ENCODE peak calls at places on chromosomes 3 and 15, in nine cellular contexts. O is A549; H is psoas muscle; Z is lower lobe of right lung; X is cardiac muscle cell; D is CD4-positive, alpha-beta memory T cell; N is breast epithelium; B is astrocyte; C is hepatocyte. M is an unnamed sample.
A peak's percentile ranks its signal among the peaks of the same experiment; 100 is the strongest.

GRCh38 chr3:153614563-153614962 is 452.5 kb downstream of the RAP2B start:
- DNase-seq in O (peak; percentile 37), H (no peak), Z (no peak), X (peak; percentile 76), D (no peak), N (no peak), B (peak; percentile 70), C (no peak), M (no peak)

GRCh38 chr15:25248583-25249235 is 190.1 kb downstream of the UBE3A start:
- DNase-seq in O (no peak), H (peak; percentile 4), Z (peak; percentile 30), X (no peak), D (no peak), N (peak; percentile 11), B (no peak), C (no peak), M (no peak)

GRCh38 chr3:146044046-146044445 is 116.9 kb downstream of the PLOD2 start:
- DNase-seq in O (no peak), H (no peak), Z (no peak), X (no peak), D (no peak), N (no peak), B (peak; percentile 46), C (no peak), M (no peak)

GRCh38 chr3:96900600-96900999 is 86.2 kb downstream of the EPHA6 start:
- DNase-seq in O (no peak), H (no peak), Z (no peak), X (no peak), D (no peak), N (no peak), B (no peak), C (no peak), M (no peak)

GRCh38 chr3:128226794-128227399 is 73.6 kb downstream of the EEFSEC start:
- DNase-seq in O (peak; percentile 29), H (peak; percentile 28), Z (no peak), X (peak; percentile 58), D (peak; percentile 25), N (no peak), B (no peak), C (peak; percentile 28), M (no peak)

GRCh38 chr15:39599871-39600270 is 19.0 kb downstream of the THBS1 start:
- DNase-seq in O (no peak), H (no peak), Z (no peak), X (peak; percentile 3), D (no peak), N (no peak), B (no peak), C (no peak), M (no peak)

GRCh38 chr3:118354556-118354955 is 680.1 kb downstream of the IGSF11 start:
- DNase-seq in O (no peak), H (no peak), Z (no peak), X (no peak), D (no peak), N (no peak), B (no peak), C (no peak), M (no peak)

GRCh38 chr3:177473184-177473583 is 275.9 kb upstream of the TBL1XR1 start:
- DNase-seq in O (no peak), H (no peak), Z (no peak), X (no peak), D (no peak), N (no peak), B (peak; percentile 57), C (no peak), M (no peak)

GRCh38 chr3:45226206-45226915 is at the start of gene TMEM158:
- DNase-seq in O (peak; percentile 45), H (peak; percentile 87), Z (peak; percentile 87), X (peak; percentile 79), D (peak; percentile 48), N (peak; percentile 71), B (peak; percentile 58), C (peak; percentile 90), M (peak; percentile 78)

GRCh38 chr15:63599401-63600000 is 2.3 kb downstream of the FBXL22 start:
- DNase-seq in O (peak; percentile 72), H (peak; percentile 66), Z (peak; percentile 82), X (peak; percentile 59), D (peak; percentile 27), N (peak; percentile 73), B (no peak), C (peak; percentile 46), M (peak; percentile 72)

GRCh38 chr15:94703591-94703990 is 472.2 kb downstream of the MCTP2 start:
- DNase-seq in O (no peak), H (no peak), Z (no peak), X (no peak), D (no peak), N (no peak), B (no peak), C (no peak), M (no peak)

GRCh38 chr3:167380004-167380689 is at the start of gene ZBBX:
- DNase-seq in O (peak; percentile 72), H (peak; percentile 71), Z (peak; percentile 83), X (peak; percentile 83), D (peak; percentile 82), N (peak; percentile 72), B (peak; percentile 53), C (peak; percentile 93), M (peak; percentile 78)

GRCh38 chr3:55725681-55726500 is 238.8 kb upstream of the WNT5A start:
- DNase-seq in O (no peak), H (no peak), Z (no peak), X (no peak), D (no peak), N (no peak), B (no peak), C (no peak), M (no peak)

GRCh38 chr3:63344676-63345075 is 66.6 kb downstream of the SYNPR start:
- DNase-seq in O (no peak), H (no peak), Z (no peak), X (no peak), D (no peak), N (no peak), B (no peak), C (no peak), M (no peak)

GRCh38 chr3:57048052-57048671 is 12.3 kb upstream of the SPATA12 start:
- DNase-seq in O (no peak), H (peak; percentile 61), Z (no peak), X (peak; percentile 51), D (no peak), N (no peak), B (peak; percentile 73), C (no peak), M (no peak)

GRCh38 chr15:92503889-92504288 is 110.2 kb downstream of the ST8SIA2 start:
- DNase-seq in O (no peak), H (no peak), Z (no peak), X (no peak), D (no peak), N (no peak), B (no peak), C (no peak), M (no peak)

GRCh38 chr3:170470063-170471006 is 51.7 kb downstream of the CLDN11 start:
- DNase-seq in O (peak; percentile 21), H (no peak), Z (no peak), X (no peak), D (no peak), N (no peak), B (peak; percentile 67), C (no peak), M (peak; percentile 21)

GRCh38 chr15:88401269-88401971 is 65.8 kb downstream of the MRPL46 start:
- DNase-seq in O (no peak), H (no peak), Z (no peak), X (no peak), D (no peak), N (no peak), B (no peak), C (no peak), M (no peak)

GRCh38 chr3:103169289-103169688 is 734.5 kb downstream of the ZPLD1 start:
- DNase-seq in O (no peak), H (no peak), Z (no peak), X (no peak), D (no peak), N (no peak), B (peak; percentile 18), C (no peak), M (no peak)

GRCh38 chr15:78732634-78733033 is 78.6 kb downstream of the ADAMTS7 start:
- DNase-seq in O (no peak), H (no peak), Z (no peak), X (no peak), D (no peak), N (no peak), B (no peak), C (no peak), M (no peak)

GRCh38 chr3:126345641-126346460 is 11.4 kb downstream of the KLF15 start:
- DNase-seq in O (no peak), H (no peak), Z (peak; percentile 37), X (no peak), D (no peak), N (no peak), B (no peak), C (no peak), M (no peak)

GRCh38 chr3:10983219-10983916 is 9.2 kb upstream of the SLC6A1 start:
- DNase-seq in O (peak; percentile 37), H (no peak), Z (no peak), X (peak; percentile 33), D (no peak), N (peak; percentile 17), B (peak; percentile 3), C (peak; percentile 66), M (peak; percentile 46)

GRCh38 chr3:58560771-58561311 is 16.4 kb downstream of the FAM107A start:
- DNase-seq in O (peak; percentile 67), H (no peak), Z (no peak), X (peak; percentile 96), D (no peak), N (no peak), B (peak; percentile 96), C (peak; percentile 58), M (no peak)
- H3K4me1 ChIP-seq in O (peaks cover 32% of the 10 kb centered on the region), H (no peaks in the 10 kb centered on the region), Z (no peaks in the 10 kb centered on the region), X (no peaks in the 10 kb centered on the region), D (no peaks in the 10 kb centered on the region), N (no peaks in the 10 kb centered on the region), B (peaks cover 23% of the 10 kb centered on the region), C (peaks cover 25% of the 10 kb centered on the region), M (no peaks in the 10 kb centered on the region)

DNA sequence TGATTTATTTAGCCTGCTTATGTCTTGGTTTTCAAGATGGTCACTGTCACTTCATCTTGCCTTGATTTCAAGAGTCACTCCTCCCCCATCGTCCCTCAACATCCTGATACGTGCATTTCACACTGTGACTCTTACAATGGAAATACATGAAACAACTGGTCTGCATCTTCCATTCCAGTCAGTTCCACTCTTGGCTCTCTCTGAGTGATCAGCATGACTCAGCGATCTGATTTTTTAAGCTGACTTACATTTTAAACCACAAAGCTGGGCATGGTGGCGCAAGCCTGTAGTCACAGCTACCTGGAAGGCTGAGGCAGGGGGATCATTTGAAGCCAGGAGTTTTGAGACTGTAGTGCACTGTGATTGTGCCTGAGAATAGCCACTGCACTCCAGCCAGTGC is 271.2 kb upstream of the ROPN1 start:
- DNase-seq in O (peak; percentile 78), H (no peak), Z (no peak), X (peak; percentile 92), D (no peak), N (no peak), B (peak; percentile 95), C (peak; percentile 20), M (no peak)
- H3K4me1 ChIP-seq in O (peaks cover 45% of the 10 kb centered on the region), H (peaks cover 25% of the 10 kb centered on the region), Z (peaks cover 30% of the 10 kb centered on the region), X (peaks cover 4% of the 10 kb centered on the region), D (no peaks in the 10 kb centered on the region), N (peaks cover 7% of the 10 kb centered on the region), B (peaks cover 39% of the 10 kb centered on the region), C (no peaks in the 10 kb centered on the region), M (no peaks in the 10 kb centered on the region)

GRCh38 chr3:195208631-195209030 is 62.3 kb downstream of the XXYLT1 start:
- DNase-seq in O (no peak), H (no peak), Z (no peak), X (no peak), D (no peak), N (no peak), B (no peak), C (no peak), M (no peak)
- H3K4me1 ChIP-seq in O (peaks cover 13% of the 10 kb centered on the region), H (peaks cover 37% of the 10 kb centered on the region), Z (peaks cover 57% of the 10 kb centered on the region), X (peaks cover 14% of the 10 kb centered on the region), D (peaks cover 21% of the 10 kb centered on the region), N (peaks cover 7% of the 10 kb centered on the region), B (peaks cover 56% of the 10 kb centered on the region), C (peaks cover 31% of the 10 kb centered on the region), M (peaks cover 11% of the 10 kb centered on the region)

GRCh38 chr15:77457619-77458265 is 37.1 kb downstream of the HMG20A start:
- DNase-seq in O (no peak), H (no peak), Z (no peak), X (peak; percentile 63), D (peak; percentile 3), N (no peak), B (peak; percentile 71), C (no peak), M (no peak)
- H3K4me1 ChIP-seq in O (no peaks in the 10 kb centered on the region), H (peaks cover 16% of the 10 kb centered on the region), Z (peaks cover 43% of the 10 kb centered on the region), X (peaks cover 29% of the 10 kb centered on the region), D (peaks cover 30% of the 10 kb centered on the region), N (no peaks in the 10 kb centered on the region), B (peaks cover 48% of the 10 kb centered on the region), C (peaks cover 11% of the 10 kb centered on the region), M (no peaks in the 10 kb centered on the region)